ENCODE peak calls at places on chromosomes 1 and 21, in five cellular contexts. A, Y, D, K and Q are unnamed samples.
A peak's percentile ranks its signal among the peaks of the same experiment; 100 is the strongest.

GRCh38 chr21:36749935-36750578 is 51.1 kb downstream of the SIM2 start:
- DNase-seq in A (no peak), Y (no peak), D (peak; percentile 5), K (peak; percentile 61), Q (no peak)

GRCh38 chr1:31669786-31670582 is 25.3 kb upstream of the PEF1 start:
- DNase-seq in A (peak; percentile 45), Y (peak; percentile 88), D (peak; percentile 40), K (no peak), Q (peak; percentile 16)

GRCh38 chr1:73044241-73044640 is 761.9 kb upstream of the NEGR1 start:
- DNase-seq in A (no peak), Y (peak; percentile 1), D (no peak), K (no peak), Q (no peak)

GRCh38 chr1:28085129-28085528 is 3.3 kb downstream of the EYA3 start:
- DNase-seq in A (no peak), Y (no peak), D (no peak), K (no peak), Q (no peak)

GRCh38 chr1:209810783-209811182 is 4.8 kb upstream of the IRF6 start:
- DNase-seq in A (no peak), Y (no peak), D (no peak), K (peak; percentile 44), Q (no peak)

GRCh38 chr1:201128962-201129361 is 2.0 kb upstream of the ASCL5 start:
- DNase-seq in A (no peak), Y (no peak), D (no peak), K (no peak), Q (no peak)

GRCh38 chr1:200206340-200206739 is 178.8 kb downstream of the NR5A2 start:
- DNase-seq in A (peak; percentile 76), Y (peak; percentile 86), D (peak; percentile 81), K (no peak), Q (no peak)

GRCh38 chr1:167666416-167666815 is 36.4 kb downstream of the RCSD1 start:
- DNase-seq in A (peak; percentile 93), Y (peak; percentile 81), D (peak; percentile 93), K (no peak), Q (no peak)

GRCh38 chr1:37338658-37339057 is 135.7 kb upstream of the ZC3H12A start:
- DNase-seq in A (no peak), Y (no peak), D (no peak), K (no peak), Q (no peak)

GRCh38 chr1:109880961-109881894 is 29.4 kb upstream of the CSF1 start:
- DNase-seq in A (no peak), Y (no peak), D (no peak), K (no peak), Q (no peak)